ENCODE peak calls at places on chromosomes 3 and 15, in nine cellular contexts. Z, E, I, H, C, Q, J, S and L are unnamed samples.

GRCh38 chr3:62189376-62189698 is 184.0 kb downstream of the FEZF2 start:
- DNase-seq in H (no peak), S (no peak), Z (no peak), I (no peak), J (no peak), E (no peak), Q (no peak), C (no peak), L (no peak)

GRCh38 chr15:92328207-92328606 is 65.5 kb upstream of the ST8SIA2 start:
- DNase-seq in Z (no peak), I (no peak), S (no peak), E (no peak), C (no peak), Q (no peak), H (no peak), J (no peak), L (no peak)

GRCh38 chr3:134542287-134542686 is 56.4 kb downstream of the CEP63 start:
- DNase-seq in I (no peak), C (no peak), J (no peak), H (no peak), E (peak; percentile 25), S (no peak), Z (no peak), Q (peak; percentile 24), L (no peak)

GRCh38 chr3:135558906-135559305 is 406.6 kb upstream of the PPP2R3A start:
- DNase-seq in E (no peak), H (no peak), J (no peak), Q (no peak), S (no peak), I (no peak), C (no peak), Z (no peak), L (no peak)

GRCh38 chr3:104460477-104461406 is 906.0 kb upstream of the ALCAM start:
- DNase-seq in Q (peak; percentile 55), S (no peak), E (peak; percentile 84), H (no peak), C (no peak), J (no peak), Z (no peak), I (no peak), L (no peak)

GRCh38 chr3:14487086-14487485 is 53.1 kb downstream of the GRIP2 start:
- DNase-seq in Z (no peak), H (no peak), C (no peak), Q (no peak), J (peak; percentile 17), I (no peak), E (no peak), S (no peak), L (peak; percentile 20)

GRCh38 chr15:84759018-84759417 is 10.6 kb downstream of the ZNF592 start:
- DNase-seq in Q (no peak), H (no peak), Z (no peak), S (no peak), C (no peak), E (no peak), I (no peak), J (no peak), L (no peak)

GRCh38 chr3:136276049-136276755 is 26.1 kb downstream of the PCCB start:
- DNase-seq in J (no peak), Q (peak; percentile 6), E (peak; percentile 25), H (no peak), Z (no peak), S (no peak), I (no peak), C (no peak), L (no peak)

GRCh38 chr15:44536962-44537727 is at the start of gene EIF3J:
- DNase-seq in H (peak; percentile 94), S (peak; percentile 95), Z (peak; percentile 96), C (peak; percentile 94), Q (peak; percentile 99), J (peak; percentile 98), E (peak; percentile 45), I (peak; percentile 94), L (peak; percentile 97)

GRCh38 chr3:24845524-24846155 is 351.0 kb upstream of the THRB start:
- DNase-seq in Q (no peak), Z (no peak), S (no peak), E (no peak), H (no peak), C (no peak), J (no peak), I (no peak), L (no peak)

GRCh38 chr15:79265987-79266579 is 16.4 kb upstream of the ANKRD34C start:
- DNase-seq in E (no peak), Q (no peak), H (no peak), I (no peak), Z (no peak), C (no peak), J (no peak), S (no peak), L (no peak)
- H3K4me3 ChIP-seq in E (no peak overlapping the region), Q (no peak overlapping the region), H (no peak overlapping the region), I (no peak overlapping the region), Z (no peak overlapping the region), C (no peak overlapping the region), J (no peak overlapping the region), S (no peak overlapping the region), L (no peak overlapping the region)

DNA sequence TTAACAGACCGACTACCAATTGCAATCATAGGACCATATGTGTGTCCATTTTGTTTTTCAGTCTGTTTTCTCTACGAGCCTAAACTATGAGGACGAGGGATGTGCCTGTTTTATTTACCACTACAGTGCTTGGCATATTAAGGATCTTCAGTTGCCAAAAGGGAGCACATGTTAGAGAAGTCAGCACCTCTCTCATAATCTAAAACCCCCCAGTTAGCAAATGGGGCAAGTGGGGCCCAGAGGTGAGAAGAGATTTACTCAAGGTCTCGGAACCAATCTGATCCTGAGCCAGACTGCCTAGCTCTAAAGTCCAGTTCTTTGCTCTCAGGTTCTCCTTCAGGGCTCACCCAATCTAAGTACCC is 578 bp upstream of the PODXL2 start:
- DNase-seq in E (no peak), C (no peak), Q (no peak), I (no peak), H (no peak), Z (no peak), S (no peak), J (no peak), L (no peak)
- H3K27me3 ChIP-seq in E (peaks cover 41% of the 10 kb centered on the region), C (no peaks in the 10 kb centered on the region), Q (peaks cover 36% of the 10 kb centered on the region), I (peaks cover 4% of the 10 kb centered on the region), H (peaks cover 36% of the 10 kb centered on the region), Z (peaks cover 19% of the 10 kb centered on the region), S (no peaks in the 10 kb centered on the region), J (no peaks in the 10 kb centered on the region), L (no peaks in the 10 kb centered on the region)

DNA sequence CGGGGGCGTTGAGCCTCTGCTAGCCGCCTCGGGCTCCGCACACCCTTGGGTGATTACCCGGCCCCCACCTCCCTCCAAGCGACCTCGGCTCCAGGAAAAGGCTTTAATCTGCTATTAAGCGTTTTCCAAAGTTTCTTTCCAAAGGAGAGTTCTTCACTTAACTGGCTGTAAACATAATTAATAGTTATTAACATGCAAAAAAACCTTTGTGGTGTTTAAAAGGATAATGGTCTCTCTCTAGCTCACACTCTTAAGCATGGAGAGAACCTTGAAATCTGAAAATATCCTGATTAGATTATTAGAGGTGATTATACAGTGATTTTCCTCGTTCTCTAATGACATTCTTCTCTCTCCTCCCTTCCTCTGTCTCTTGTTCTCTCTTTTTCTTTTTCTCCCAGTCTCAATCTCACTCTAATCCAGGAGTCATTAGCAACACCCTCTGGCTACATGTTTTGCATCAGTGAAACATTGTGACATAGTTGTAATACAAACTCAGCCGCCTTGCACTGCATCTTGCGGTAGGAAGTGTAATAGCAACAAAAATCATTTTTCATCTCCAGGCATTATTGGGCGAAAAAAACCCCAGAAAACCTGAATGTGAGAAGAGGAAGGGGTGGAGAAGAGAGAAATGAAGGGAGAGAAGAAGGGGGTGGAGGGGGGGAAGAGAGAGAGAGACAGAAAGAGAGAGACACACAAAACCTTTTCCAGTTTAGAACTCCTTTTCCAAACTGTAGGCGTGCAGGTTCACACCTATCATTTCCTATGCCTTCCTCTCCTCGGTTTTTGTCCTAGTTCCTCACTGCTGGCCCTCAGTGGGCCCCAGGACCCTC is 24.4 kb downstream of the NR2F2 start:
- DNase-seq in Q (peak; percentile 89), E (no peak), J (no peak), C (no peak), I (no peak), S (no peak), H (no peak), Z (no peak), L (no peak)
- H3K4me1 ChIP-seq in Q (peaks cover 10% of the 10 kb centered on the region), E (peaks cover 52% of the 10 kb centered on the region), J (no peaks in the 10 kb centered on the region), C (peaks cover 4% of the 10 kb centered on the region), I (peaks cover 30% of the 10 kb centered on the region), S (no peaks in the 10 kb centered on the region), H (peaks cover 67% of the 10 kb centered on the region), Z (peaks cover 37% of the 10 kb centered on the region), L (peaks cover 2% of the 10 kb centered on the region)

GRCh38 chr3:123700791-123701712 is 116.2 kb upstream of the HACD2 start:
- DNase-seq in C (peak; percentile 39), J (peak; percentile 74), H (peak; percentile 40), Z (no peak), E (no peak), S (no peak), I (no peak), Q (no peak), L (no peak)
- H3K4me3 ChIP-seq in C (peak overlapping the region; percentile 30), J (peak overlapping the region; percentile 79), H (peak overlapping the region; percentile 34), Z (peak overlapping the region; percentile 55), E (no peak overlapping the region), S (no peak overlapping the region), I (no peak overlapping the region), Q (no peak overlapping the region), L (peak overlapping the region; percentile 22)